ENCODE peak calls at places on chromosome 20, in four cellular contexts. E is neuronal stem cell, B is mesenchymal stem cell, F is H1. U is an unnamed sample.

GRCh38 chr20:11432407-11432806 is 485.3 kb upstream of the BTBD3 start:
- DNase-seq in E (no peak), B (peak; percentile 46), F (no peak), U (no peak)

GRCh38 chr20:39773380-39774000 is 811.3 kb downstream of the DHX35 start:
- DNase-seq in E (no peak), B (no peak), F (no peak), U (no peak)

GRCh38 chr20:57442160-57442887 is 51.1 kb downstream of the RBM38 start:
- DNase-seq in E (no peak), B (no peak), F (no peak), U (no peak)

GRCh38 chr20:64080013-64080812 is at the start of gene OPRL1:
- DNase-seq in E (no peak), B (peak; percentile 56), F (no peak), U (no peak)

GRCh38 chr20:36544134-36545018 is 3.1 kb downstream of the MYL9 start:
- DNase-seq in E (no peak), B (no peak), F (no peak), U (no peak)

GRCh38 chr20:24318569-24319352 is 150.7 kb upstream of the SYNDIG1 start:
- DNase-seq in E (no peak), B (no peak), F (no peak), U (no peak)

GRCh38 chr20:32777177-32777956 is 15.2 kb downstream of the DNMT3B start:
- DNase-seq in E (no peak), B (no peak), F (no peak), U (no peak)

GRCh38 chr20:10665027-10665561 is 8.7 kb downstream of the JAG1 start:
- DNase-seq in E (no peak), B (no peak), F (no peak), U (no peak)

GRCh38 chr20:64064145-64064698 is 1.2 kb downstream of the TCEA2 start:
- DNase-seq in E (no peak), B (peak; percentile 40), F (no peak), U (no peak)

GRCh38 chr20:62888910-62889309 is 27.3 kb upstream of the TCFL5 start:
- DNase-seq in E (no peak), B (no peak), F (no peak), U (no peak)

GRCh38 chr20:45860573-45861011 is 3.2 kb downstream of the ZSWIM3 start:
- DNase-seq in E (no peak), B (peak; percentile 61), F (no peak), U (no peak)

GRCh38 chr20:32162367-32162766 is 45.2 kb downstream of the PLAGL2 start:
- DNase-seq in E (no peak), B (no peak), F (no peak), U (no peak)

GRCh38 chr20:8074931-8075330 is 55.4 kb upstream of the TMX4 start:
- DNase-seq in E (no peak), B (no peak), F (no peak), U (no peak)

GRCh38 chr20:17940447-17940971 is 28.1 kb downstream of the SNX5 start:
- DNase-seq in E (no peak), B (no peak), F (no peak), U (no peak)

GRCh38 chr20:63573739-63574131 is 304 bp downstream of the HELZ2 start:
- DNase-seq in E (no peak), B (peak; percentile 18), F (no peak), U (peak; percentile 14)

GRCh38 chr20:2302369-2302768 is 6.6 kb downstream of the TGM3 start:
- DNase-seq in E (no peak), B (no peak), F (no peak), U (no peak)

GRCh38 chr20:47306095-47306494 is 50.4 kb downstream of the ZMYND8 start:
- DNase-seq in E (no peak), B (no peak), F (no peak), U (no peak)

GRCh38 chr20:62824476-62825287 is 7.8 kb downstream of the COL9A3 start:
- DNase-seq in E (no peak), B (no peak), F (no peak), U (no peak)

GRCh38 chr20:34285450-34285849 is 17.7 kb downstream of the AHCY start:
- DNase-seq in E (no peak), B (no peak), F (no peak), U (no peak)

GRCh38 chr20:4076033-4076432 is 60.7 kb upstream of the RNF24 start:
- DNase-seq in E (no peak), B (no peak), F (no peak), U (no peak)

GRCh38 chr20:7387638-7388193 is 552.5 kb downstream of the HAO1 start:
- DNase-seq in E (no peak), B (no peak), F (no peak), U (no peak)

GRCh38 chr20:21618697-21619421 is 86.6 kb upstream of the PAX1 start:
- DNase-seq in E (no peak), B (no peak), F (no peak), U (no peak)

GRCh38 chr20:8062781-8063180 is 43.2 kb upstream of the TMX4 start:
- DNase-seq in E (no peak), B (peak; percentile 33), F (no peak), U (no peak)

GRCh38 chr20:44849712-44850111 is 35.8 kb upstream of the YWHAB start:
- DNase-seq in E (no peak), B (no peak), F (no peak), U (peak; percentile 69)

GRCh38 chr20:17966432-17967312 is 1.9 kb downstream of the SNX5 start:
- DNase-seq in E (no peak), B (peak; percentile 61), F (no peak), U (peak; percentile 41)

GRCh38 chr20:4507288-4507719 is 214.4 kb upstream of the PRND start:
- DNase-seq in E (no peak), B (peak; percentile 70), F (no peak), U (peak; percentile 27)

GRCh38 chr20:62408640-62409039 is 1.6 kb upstream of the CABLES2 start:
- DNase-seq in E (no peak), B (no peak), F (no peak), U (no peak)

GRCh38 chr20:47008842-47009518 is 114.3 kb downstream of the EYA2 start:
- DNase-seq in E (no peak), B (no peak), F (no peak), U (no peak)

GRCh38 chr20:10553326-10553984 is 118.3 kb downstream of the SLX4IP start:
- DNase-seq in E (peak; percentile 39), B (peak; percentile 77), F (no peak), U (peak; percentile 82)

GRCh38 chr20:7392551-7392950 is 547.7 kb downstream of the HAO1 start:
- DNase-seq in E (peak; percentile 6), B (no peak), F (no peak), U (no peak)

GRCh38 chr20:61539706-61540360 is 287.8 kb downstream of the CDH4 start:
- DNase-seq in E (no peak), B (no peak), F (no peak), U (no peak)

GRCh38 chr20:5734559-5735137 is 15.6 kb upstream of the SHLD1 start:
- DNase-seq in E (no peak), B (no peak), F (no peak), U (no peak)

GRCh38 chr20:32964575-32964974 is 39.7 kb downstream of the SUN5 start:
- DNase-seq in E (no peak), B (no peak), F (no peak), U (no peak)

GRCh38 chr20:8946036-8946926 is 122.6 kb upstream of the PLCB4 start:
- DNase-seq in E (no peak), B (peak; percentile 6), F (no peak), U (no peak)

GRCh38 chr20:38607351-38607750 is 5.7 kb downstream of the ARHGAP40 start:
- DNase-seq in E (no peak), B (no peak), F (no peak), U (no peak)
- H2BK5ac ChIP-seq in E (no peak overlapping the region), B (no peak overlapping the region), F (no peak overlapping the region), U (no peak overlapping the region)

GRCh38 chr20:12928755-12929401 is 79.9 kb upstream of the SPTLC3 start:
- DNase-seq in E (no peak), B (peak; percentile 88), F (no peak), U (no peak)
- H3K18ac ChIP-seq in E (no peak overlapping the region), B (peak overlapping the region; percentile 78), F (no peak overlapping the region), U (no peak overlapping the region)

GRCh38 chr20:14453259-14453658 is 115.8 kb upstream of the FLRT3 start:
- DNase-seq in E (no peak), B (no peak), F (no peak), U (peak; percentile 52)
- H2AK5ac ChIP-seq in E (no peak overlapping the region), B (no peak overlapping the region), F (no peak overlapping the region), U (no peak overlapping the region)

GRCh38 chr20:49446080-49446479 is 36.4 kb downstream of the KCNB1 start:
- DNase-seq in E (no peak), B (no peak), F (no peak), U (no peak)

GRCh38 chr20:49447364-49447763 is 35.1 kb downstream of the KCNB1 start:
- DNase-seq in E (no peak), B (no peak), F (no peak), U (no peak)

GRCh38 chr20:49444553-49444990 is 37.9 kb downstream of the KCNB1 start:
- DNase-seq in E (no peak), B (no peak), F (no peak), U (no peak)

GRCh38 chr20:49446808-49447207 is 35.7 kb downstream of the KCNB1 start:
- DNase-seq in E (peak; percentile 36), B (peak; percentile 9), F (no peak), U (no peak)

DNA sequence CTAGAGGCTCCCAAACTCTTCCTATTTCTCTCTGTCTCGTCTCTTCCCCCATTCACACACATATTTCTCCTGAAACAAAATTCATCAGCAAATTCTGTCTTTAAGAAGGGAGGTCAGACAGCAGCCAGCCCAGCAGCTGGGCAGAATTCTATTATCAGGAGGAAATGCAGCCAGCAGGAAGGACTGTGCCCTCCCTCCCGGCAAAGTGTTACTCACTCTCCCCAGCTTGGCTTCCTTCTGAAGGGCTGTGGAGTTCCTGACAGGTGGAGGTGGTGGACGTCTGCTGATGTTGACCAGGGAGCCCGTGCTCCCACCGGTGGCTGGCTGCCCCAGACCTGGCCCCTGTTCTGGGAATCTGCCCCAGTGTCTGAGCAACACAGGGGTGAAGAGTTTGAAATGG is 37.3 kb downstream of the KCNB1 start:
- DNase-seq in E (no peak), B (no peak), F (no peak), U (no peak)
- H2BK5ac ChIP-seq in E (no peak overlapping the region), B (no peak overlapping the region), F (peak overlapping the region; percentile 12), U (no peak overlapping the region)

DNA sequence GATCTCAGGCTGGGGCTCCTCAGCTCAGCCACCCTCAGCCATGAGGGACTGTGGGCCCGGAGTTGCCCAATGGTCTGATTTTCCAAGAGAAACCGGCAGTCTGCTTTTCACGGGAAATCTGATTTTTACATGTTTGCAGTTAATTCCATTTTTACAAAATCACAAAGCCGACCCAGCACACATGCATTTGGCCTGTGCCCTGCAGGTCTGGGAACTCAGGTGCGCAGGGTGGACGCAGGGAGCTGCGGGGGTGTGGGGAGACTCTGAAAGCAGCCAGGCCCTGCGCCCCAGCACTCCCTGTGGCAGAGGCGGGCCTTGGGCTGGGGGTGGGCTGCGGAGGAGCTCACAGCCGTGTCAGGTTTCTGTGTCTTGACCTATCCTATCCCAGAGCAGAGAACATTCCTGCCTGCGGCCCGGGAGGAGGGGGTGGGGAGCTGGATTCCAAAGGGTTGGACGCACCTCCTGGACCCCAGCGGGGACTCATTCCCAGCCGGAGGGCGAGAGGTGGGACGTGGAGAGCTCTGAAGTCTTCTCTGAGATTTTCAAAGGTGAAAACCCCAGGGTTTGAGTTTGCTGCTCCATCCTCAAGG is 60.6 kb downstream of the ADNP start:
- DNase-seq in E (peak; percentile 82), B (peak; percentile 59), F (peak; percentile 86), U (no peak)
- H3K18ac ChIP-seq in E (peak overlapping the region; percentile 99), B (peak overlapping the region; percentile 37), F (peak overlapping the region; percentile 97), U (peak overlapping the region; percentile 83)